ENCODE peak calls at places on chromosomes 7 and 10, in ten cellular contexts. S is Caki2; B is activated gamma-delta T cell treated with anti-CD3 and anti-CD28 coated beads, Interleukin-2, amount 50 U/mL, for 16 hours; Z is colonic mucosa; P is IMR-90; F is left cardiac atrium; H is NCI-H1417; T is Right ventricle myocardium inferior; V is activated T-cell treated with anti-CD3 and anti-CD28 coated beads for 1 hour; D is Kasumi-1. U is an unnamed sample.
A peak's percentile ranks its signal among the peaks of the same experiment; 100 is the strongest.

GRCh38 chr10:392705-393037 is 257.4 kb downstream of the ZMYND11 start:
- DNase-seq in S (no peak), B (no peak), Z (no peak), P (no peak), F (no peak), H (no peak), T (no peak), V (no peak), D (no peak), U (no peak)

GRCh38 chr10:28429573-28430216 is 103.2 kb upstream of the WAC start:
- DNase-seq in S (peak; percentile 80), B (no peak), Z (peak; percentile 2), P (peak; percentile 3), F (no peak), H (no peak), T (no peak), V (no peak), D (no peak), U (no peak)

GRCh38 chr10:32237644-32238345 is 109.2 kb downstream of the EPC1 start:
- DNase-seq in S (no peak), B (no peak), Z (no peak), P (peak; percentile 76), F (no peak), H (no peak), T (no peak), V (no peak), D (no peak), U (no peak)

GRCh38 chr7:115086146-115086841 is 164.4 kb downstream of the MDFIC start:
- DNase-seq in S (no peak), B (no peak), Z (no peak), P (no peak), F (no peak), H (no peak), T (no peak), V (no peak), D (no peak), U (no peak)

GRCh38 chr7:16648551-16648950 is 2.6 kb downstream of the BZW2 start:
- DNase-seq in S (no peak), B (no peak), Z (peak; percentile 35), P (no peak), F (no peak), H (peak; percentile 19), T (peak; percentile 34), V (no peak), D (no peak), U (no peak)

GRCh38 chr10:87668324-87669054 is 8.8 kb downstream of the PAPSS2 start:
- DNase-seq in S (no peak), B (no peak), Z (peak; percentile 33), P (no peak), F (no peak), H (peak; percentile 44), T (no peak), V (no peak), D (peak; percentile 28), U (no peak)

GRCh38 chr10:114110174-114110972 is 63.6 kb downstream of the CCDC186 start:
- DNase-seq in S (no peak), B (no peak), Z (no peak), P (no peak), F (no peak), H (peak; percentile 11), T (no peak), V (no peak), D (peak; percentile 34), U (no peak)

GRCh38 chr10:109831846-109832245 is 91.5 kb downstream of the XPNPEP1 start:
- DNase-seq in S (no peak), B (no peak), Z (no peak), P (no peak), F (no peak), H (no peak), T (no peak), V (no peak), D (no peak), U (no peak)

GRCh38 chr10:74293686-74294365 is 142.8 kb downstream of the ADK start:
- DNase-seq in S (peak; percentile 11), B (no peak), Z (no peak), P (peak; percentile 84), F (no peak), H (peak; percentile 79), T (no peak), V (no peak), D (no peak), U (no peak)